ENCODE peak calls at places on chromosomes 6 and 20, in four cellular contexts. One of them, this sample, is unnamed.

GRCh38 chr6:146876271-146877151 is 277.7 kb downstream of the ADGB start:
- DNase-seq in IMR-90: peak; percentile 8
- DNase-seq in K562: peak; percentile 98
- DNase-seq in GM12878: no peak
- DNase-seq in this sample: peak; percentile 4

GRCh38 chr6:96702626-96703025 is 134.7 kb downstream of the GPR63 start:
- DNase-seq in IMR-90: no peak
- DNase-seq in K562: no peak
- DNase-seq in GM12878: no peak
- DNase-seq in this sample: no peak

GRCh38 chr6:133594551-133594950 is 294.4 kb upstream of the TCF21 start:
- DNase-seq in IMR-90: peak; percentile 34
- DNase-seq in K562: no peak
- DNase-seq in GM12878: no peak
- DNase-seq in this sample: no peak

GRCh38 chr20:52275243-52275817 is 83.8 kb upstream of the ZFP64 start:
- DNase-seq in IMR-90: no peak
- DNase-seq in K562: no peak
- DNase-seq in GM12878: no peak
- DNase-seq in this sample: no peak

GRCh38 chr6:53916804-53917463 is 122.1 kb downstream of the LRRC1 start:
- DNase-seq in IMR-90: no peak
- DNase-seq in K562: no peak
- DNase-seq in GM12878: no peak
- DNase-seq in this sample: no peak

GRCh38 chr6:52403627-52404026 is 16.5 kb upstream of the EFHC1 start:
- DNase-seq in IMR-90: no peak
- DNase-seq in K562: no peak
- DNase-seq in GM12878: no peak
- DNase-seq in this sample: no peak

GRCh38 chr6:6788394-6789020 is 200.0 kb downstream of the LY86 start:
- DNase-seq in IMR-90: no peak
- DNase-seq in K562: peak; percentile 57
- DNase-seq in GM12878: no peak
- DNase-seq in this sample: peak; percentile 30

GRCh38 chr6:53044071-53044470 is 21.1 kb upstream of the FBXO9 start:
- DNase-seq in IMR-90: peak; percentile 72
- DNase-seq in K562: no peak
- DNase-seq in GM12878: no peak
- DNase-seq in this sample: no peak

GRCh38 chr6:132063204-132063603 is 112.0 kb upstream of the CCN2 start:
- DNase-seq in IMR-90: peak; percentile 83
- DNase-seq in K562: no peak
- DNase-seq in GM12878: no peak
- DNase-seq in this sample: peak; percentile 98

GRCh38 chr20:37518059-37518458 is 3.0 kb upstream of the NNAT start:
- DNase-seq in IMR-90: no peak
- DNase-seq in K562: no peak
- DNase-seq in GM12878: no peak
- DNase-seq in this sample: no peak

GRCh38 chr6:69835414-69836179 is 30.8 kb upstream of the COL19A1 start:
- DNase-seq in IMR-90: peak; percentile 76
- DNase-seq in K562: peak; percentile 50
- DNase-seq in GM12878: no peak
- DNase-seq in this sample: peak; percentile 59

GRCh38 chr20:57780398-57780797 is 70.6 kb upstream of the PMEPA1 start:
- DNase-seq in IMR-90: no peak
- DNase-seq in K562: no peak
- DNase-seq in GM12878: no peak
- DNase-seq in this sample: no peak

GRCh38 chr20:37745553-37745952 is 51.7 kb downstream of the CTNNBL1 start:
- DNase-seq in IMR-90: no peak
- DNase-seq in K562: no peak
- DNase-seq in GM12878: no peak
- DNase-seq in this sample: peak; percentile 35

GRCh38 chr6:144185133-144185836 is 35.0 kb downstream of the STX11 start:
- DNase-seq in IMR-90: no peak
- DNase-seq in K562: no peak
- DNase-seq in GM12878: no peak
- DNase-seq in this sample: no peak

GRCh38 chr6:87094576-87094975 is 330 bp downstream of the CGA start:
- DNase-seq in IMR-90: no peak
- DNase-seq in K562: no peak
- DNase-seq in GM12878: no peak
- DNase-seq in this sample: no peak

GRCh38 chr6:127267742-127268588 is 1.3 kb downstream of the RNF146 start:
- DNase-seq in IMR-90: no peak
- DNase-seq in K562: peak; percentile 16
- DNase-seq in GM12878: no peak
- DNase-seq in this sample: peak; percentile 42

GRCh38 chr20:25437153-25437581 is 29.7 kb downstream of the GINS1 start:
- DNase-seq in IMR-90: peak; percentile 40
- DNase-seq in K562: no peak
- DNase-seq in GM12878: no peak
- DNase-seq in this sample: no peak

GRCh38 chr6:112827793-112828192 is 480.7 kb downstream of the RFPL4B start:
- DNase-seq in IMR-90: no peak
- DNase-seq in K562: no peak
- DNase-seq in GM12878: peak; percentile 62
- DNase-seq in this sample: peak; percentile 35

GRCh38 chr6:155224031-155224451 is 39.8 kb upstream of the CLDN20 start:
- DNase-seq in IMR-90: peak; percentile 95
- DNase-seq in K562: no peak
- DNase-seq in GM12878: peak; percentile 81
- DNase-seq in this sample: peak; percentile 90

GRCh38 chr20:57838670-57839142 is 128.9 kb upstream of the PMEPA1 start:
- DNase-seq in IMR-90: no peak
- DNase-seq in K562: no peak
- DNase-seq in GM12878: no peak
- DNase-seq in this sample: no peak

GRCh38 chr6:50333696-50334095 is 284.0 kb upstream of the DEFB112 start:
- DNase-seq in IMR-90: no peak
- DNase-seq in K562: no peak
- DNase-seq in GM12878: no peak
- DNase-seq in this sample: no peak

GRCh38 chr6:136169356-136169755 is 80.8 kb downstream of the MTFR2 start:
- DNase-seq in IMR-90: no peak
- DNase-seq in K562: no peak
- DNase-seq in GM12878: no peak
- DNase-seq in this sample: no peak

GRCh38 chr20:25295386-25296093 is 47.7 kb downstream of the PYGB start:
- DNase-seq in IMR-90: no peak
- DNase-seq in K562: no peak
- DNase-seq in GM12878: no peak
- DNase-seq in this sample: no peak

GRCh38 chr6:84027340-84028183 is 6.0 kb upstream of the MRAP2 start:
- DNase-seq in IMR-90: peak; percentile 21
- DNase-seq in K562: no peak
- DNase-seq in GM12878: no peak
- DNase-seq in this sample: peak; percentile 98

GRCh38 chr6:169847141-169847674 is 95.8 kb downstream of the ERMARD start:
- DNase-seq in IMR-90: no peak
- DNase-seq in K562: no peak
- DNase-seq in GM12878: no peak
- DNase-seq in this sample: no peak

GRCh38 chr6:158649289-158650143 is at the start of gene SYTL3:
- DNase-seq in IMR-90: peak; percentile 82
- DNase-seq in K562: no peak
- DNase-seq in GM12878: peak; percentile 95
- DNase-seq in this sample: peak; percentile 29

GRCh38 chr6:137958809-137959565 is 91.9 kb downstream of the TNFAIP3 start:
- DNase-seq in IMR-90: no peak
- DNase-seq in K562: no peak
- DNase-seq in GM12878: no peak
- DNase-seq in this sample: peak; percentile 40

GRCh38 chr20:3935295-3935955 is 46.2 kb downstream of the PANK2 start:
- DNase-seq in IMR-90: no peak
- DNase-seq in K562: no peak
- DNase-seq in GM12878: no peak
- DNase-seq in this sample: no peak

GRCh38 chr6:116118608-116119007 is 7.3 kb downstream of the COL10A1 start:
- DNase-seq in IMR-90: peak; percentile 13
- DNase-seq in K562: no peak
- DNase-seq in GM12878: no peak
- DNase-seq in this sample: no peak

DNA sequence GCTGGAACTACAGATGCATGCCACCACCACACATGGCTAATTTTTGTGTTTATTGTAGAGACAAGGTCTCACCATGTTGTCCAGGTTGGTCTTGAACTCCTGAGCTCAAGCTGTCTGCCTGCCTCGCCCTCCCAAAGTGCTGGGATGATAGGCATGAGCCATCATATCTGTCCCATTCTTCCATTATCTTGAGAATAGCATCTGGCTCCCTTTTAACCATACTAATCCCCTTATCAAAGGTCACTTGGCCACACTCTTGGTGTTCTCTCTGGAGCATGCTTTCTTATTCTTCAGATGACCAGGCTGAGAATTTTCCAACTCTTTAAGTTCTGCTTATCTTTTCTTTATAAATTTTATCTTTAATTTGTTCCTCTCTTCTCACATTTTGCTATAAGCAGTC is 15.9 kb upstream of the TRERF1 start:
- DNase-seq in IMR-90: no peak
- DNase-seq in K562: peak; percentile 51
- DNase-seq in GM12878: no peak
- DNase-seq in this sample: no peak
- TF ChIP-seq FOS in IMR-90: no peak
- TF ChIP-seq FOS in K562: no peak
- TF ChIP-seq FOS in GM12878: no peak
- TF ChIP-seq FOS in this sample: no peak

DNA sequence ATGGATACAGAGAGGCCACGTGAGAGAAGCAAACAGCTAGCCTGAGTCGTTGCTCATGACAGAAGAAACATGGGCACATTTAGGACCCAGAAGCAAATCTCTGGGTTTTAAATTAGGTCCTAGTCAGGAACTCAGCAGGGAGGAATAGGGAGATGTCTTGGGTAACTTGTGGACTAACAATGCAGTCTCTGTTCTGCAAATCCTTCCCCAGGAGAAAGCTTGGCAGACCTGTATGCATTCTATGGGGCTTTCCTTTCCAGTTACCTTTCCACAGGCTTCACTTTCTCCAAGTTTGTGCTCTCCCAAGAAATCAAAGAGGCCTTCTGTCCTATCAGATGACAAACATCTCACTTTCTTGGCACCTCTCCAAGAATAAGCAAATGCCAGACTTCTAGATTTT is 47.2 kb upstream of the PLCB4 start:
- DNase-seq in IMR-90: peak; percentile 16
- DNase-seq in K562: no peak
- DNase-seq in GM12878: no peak
- DNase-seq in this sample: no peak
- H3K4me3 ChIP-seq in IMR-90: no peak overlapping the region
- H3K4me3 ChIP-seq in K562: no peak overlapping the region
- H3K4me3 ChIP-seq in GM12878: no peak overlapping the region
- H3K4me3 ChIP-seq in this sample: no peak overlapping the region

GRCh38 chr6:24536466-24536865 is 41.7 kb downstream of the ALDH5A1 start:
- DNase-seq in IMR-90: no peak
- DNase-seq in K562: no peak
- DNase-seq in GM12878: no peak
- DNase-seq in this sample: no peak

GRCh38 chr6:24537771-24538385 is 43.1 kb downstream of the ALDH5A1 start:
- DNase-seq in IMR-90: peak; percentile 15
- DNase-seq in K562: no peak
- DNase-seq in GM12878: no peak
- DNase-seq in this sample: no peak

GRCh38 chr6:24534329-24534728 is 39.6 kb downstream of the ALDH5A1 start:
- DNase-seq in IMR-90: no peak
- DNase-seq in K562: no peak
- DNase-seq in GM12878: no peak
- DNase-seq in this sample: no peak

GRCh38 chr6:24537082-24537699 is 42.4 kb downstream of the ALDH5A1 start:
- DNase-seq in IMR-90: no peak
- DNase-seq in K562: no peak
- DNase-seq in GM12878: no peak
- DNase-seq in this sample: no peak

GRCh38 chr6:24535210-24535609 is 40.4 kb downstream of the ALDH5A1 start:
- DNase-seq in IMR-90: no peak
- DNase-seq in K562: no peak
- DNase-seq in GM12878: no peak
- DNase-seq in this sample: no peak
- TF ChIP-seq FOS in IMR-90: no peak
- TF ChIP-seq FOS in K562: no peak
- TF ChIP-seq FOS in GM12878: no peak
- TF ChIP-seq FOS in this sample: no peak

GRCh38 chr6:8322659-8323058 is 112.7 kb downstream of the SLC35B3 start:
- DNase-seq in IMR-90: no peak
- DNase-seq in K562: no peak
- DNase-seq in GM12878: no peak
- DNase-seq in this sample: no peak
- H3K4me3 ChIP-seq in IMR-90: no peak overlapping the region
- H3K4me3 ChIP-seq in K562: no peak overlapping the region
- H3K4me3 ChIP-seq in GM12878: no peak overlapping the region
- H3K4me3 ChIP-seq in this sample: no peak overlapping the region

DNA sequence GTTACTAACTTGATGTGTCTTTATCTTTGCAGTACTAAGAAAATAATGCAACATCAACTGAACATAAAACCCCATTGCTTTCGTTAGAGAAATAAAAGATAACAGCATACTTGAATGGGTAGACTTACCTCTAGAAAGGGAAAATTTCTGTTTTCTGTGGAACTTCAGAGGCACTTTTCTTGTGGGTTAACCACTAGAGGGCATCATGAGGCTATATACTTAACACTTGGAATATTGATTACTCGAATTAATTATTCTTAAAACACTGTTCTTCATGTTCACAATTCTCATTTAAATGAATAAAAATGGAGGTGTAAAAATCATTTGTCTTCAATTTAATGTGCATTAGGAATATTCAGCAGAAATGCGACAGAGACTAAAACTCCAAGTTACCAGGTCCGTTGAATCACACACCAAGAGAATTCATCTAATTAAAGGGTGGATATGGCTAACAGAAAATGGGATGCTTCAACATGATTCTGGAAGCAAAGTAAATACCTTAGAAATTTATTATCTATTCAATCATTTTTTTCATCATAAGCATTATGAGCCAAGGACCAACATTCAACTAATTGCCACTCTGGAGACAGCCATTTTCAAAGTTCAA is 330.8 kb upstream of the PREP start:
- DNase-seq in IMR-90: peak; percentile 60
- DNase-seq in K562: peak; percentile 47
- DNase-seq in GM12878: no peak
- DNase-seq in this sample: peak; percentile 13
- TF ChIP-seq FOS in IMR-90: no peak
- TF ChIP-seq FOS in K562: no peak
- TF ChIP-seq FOS in GM12878: no peak
- TF ChIP-seq FOS in this sample: no peak